ENCODE peak calls at places on chromosomes 3 and 15, in six cellular contexts. G, L, I, U, T and R are unnamed samples.

GRCh38 chr15:87354661-87355410 is 901.7 kb downstream of the NTRK3 start:
- DNase-seq in G (no peak), L (no peak), U (no peak), I (peak), T (peak), R (no peak)

GRCh38 chr15:98677345-98678059 is 29.2 kb downstream of the IGF1R start:
- DNase-seq in I (no peak), G (no peak), U (no peak), T (no peak), L (no peak), R (no peak)

GRCh38 chr15:70098461-70099166 is 897 bp upstream of the TLE3 start:
- DNase-seq in I (peak), G (no peak), L (no peak), T (peak), U (peak), R (no peak)

GRCh38 chr15:69328739-69329138 is 30.0 kb downstream of the PAQR5 start:
- DNase-seq in T (no peak), G (no peak), L (no peak), I (peak), U (no peak), R (no peak)

GRCh38 chr3:146747928-146748327 is 142.8 kb upstream of the PLSCR5 start:
- DNase-seq in U (no peak), L (no peak), I (peak), G (no peak), T (peak), R (no peak)

GRCh38 chr3:149920119-149920518 is 50.6 kb downstream of the PFN2 start:
- DNase-seq in I (no peak), U (no peak), L (no peak), T (no peak), G (no peak), R (no peak)

GRCh38 chr3:134336587-134336986 is 37.7 kb downstream of the AMOTL2 start:
- DNase-seq in T (no peak), I (no peak), U (no peak), L (no peak), G (no peak), R (no peak)

GRCh38 chr3:114627760-114628159 is 333.9 kb downstream of the TIGIT start:
- DNase-seq in L (no peak), T (no peak), U (no peak), G (no peak), I (no peak), R (no peak)

GRCh38 chr3:23128655-23129054 is 74.5 kb upstream of the UBE2E2 start:
- DNase-seq in L (no peak), I (no peak), G (no peak), T (no peak), U (no peak), R (no peak)

GRCh38 chr3:133753779-133754164 is 7.6 kb downstream of the TF start:
- DNase-seq in U (no peak), T (no peak), I (no peak), L (no peak), G (no peak), R (no peak)

GRCh38 chr3:122064318-122064717 is 9.2 kb downstream of the CD86 start:
- DNase-seq in T (no peak), I (no peak), G (no peak), L (no peak), U (no peak), R (no peak)

GRCh38 chr3:127669541-127670228 is 3.1 kb upstream of the ABTB1 start:
- DNase-seq in I (no peak), G (no peak), U (no peak), L (no peak), T (no peak), R (no peak)

GRCh38 chr3:190432216-190432615 is 17.5 kb downstream of the TMEM207 start:
- DNase-seq in U (no peak), T (peak), L (no peak), I (peak), G (no peak), R (no peak)

GRCh38 chr15:24772709-24773373 is 97.3 kb downstream of the NPAP1 start:
- DNase-seq in I (peak), T (peak), U (peak), G (peak), L (peak), R (peak)

GRCh38 chr3:11244131-11244677 is 28.0 kb upstream of the ATG7 start:
- DNase-seq in U (no peak), T (no peak), L (no peak), G (no peak), I (peak), R (no peak)

GRCh38 chr3:85193565-85193964 is 234.8 kb downstream of the CADM2 start:
- DNase-seq in G (no peak), I (peak), L (no peak), U (no peak), T (no peak), R (no peak)